ENCODE peak calls at places on chromosomes 3 and 15, in eight cellular contexts. One of them, this sample, is unnamed.

GRCh38 chr3:5021571-5022092 is 42.4 kb downstream of the BHLHE40 start:
- DNase-seq in cardiac muscle cell: no peak
- DNase-seq in kidney epithelial cell: peak; percentile 73
- DNase-seq in IMR-90: peak; percentile 83
- DNase-seq in BJ: peak; percentile 39
- DNase-seq in WERI-Rb-1: no peak
- DNase-seq in pancreas: no peak
- DNase-seq in AG10803: peak; percentile 52
- DNase-seq in this sample: peak; percentile 44

GRCh38 chr3:13613343-13614190 is 64.6 kb downstream of the FBLN2 start:
- DNase-seq in pancreas: no peak
- DNase-seq in WERI-Rb-1: no peak
- DNase-seq in kidney epithelial cell: no peak
- DNase-seq in AG10803: no peak
- DNase-seq in IMR-90: no peak
- DNase-seq in BJ: no peak
- DNase-seq in cardiac muscle cell: no peak
- DNase-seq in this sample: no peak

GRCh38 chr3:20575153-20575552 is 389.1 kb upstream of the SGO1 start:
- DNase-seq in BJ: peak; percentile 49
- DNase-seq in cardiac muscle cell: no peak
- DNase-seq in pancreas: no peak
- DNase-seq in kidney epithelial cell: no peak
- DNase-seq in WERI-Rb-1: no peak
- DNase-seq in IMR-90: peak; percentile 78
- DNase-seq in AG10803: peak; percentile 75
- DNase-seq in this sample: peak; percentile 87

GRCh38 chr3:179872842-179873241 is 163.9 kb downstream of the PEX5L start:
- DNase-seq in BJ: no peak
- DNase-seq in cardiac muscle cell: no peak
- DNase-seq in IMR-90: no peak
- DNase-seq in AG10803: no peak
- DNase-seq in kidney epithelial cell: no peak
- DNase-seq in WERI-Rb-1: no peak
- DNase-seq in pancreas: no peak
- DNase-seq in this sample: no peak

GRCh38 chr3:141021261-141021660 is 29.9 kb upstream of the SPSB4 start:
- DNase-seq in cardiac muscle cell: no peak
- DNase-seq in WERI-Rb-1: no peak
- DNase-seq in kidney epithelial cell: no peak
- DNase-seq in AG10803: no peak
- DNase-seq in IMR-90: no peak
- DNase-seq in BJ: no peak
- DNase-seq in pancreas: no peak
- DNase-seq in this sample: peak; percentile 3

GRCh38 chr3:13345284-13345683 is 74.8 kb downstream of the NUP210 start:
- DNase-seq in pancreas: no peak
- DNase-seq in WERI-Rb-1: no peak
- DNase-seq in BJ: no peak
- DNase-seq in IMR-90: no peak
- DNase-seq in kidney epithelial cell: no peak
- DNase-seq in cardiac muscle cell: no peak
- DNase-seq in AG10803: no peak
- DNase-seq in this sample: no peak

GRCh38 chr15:101068961-101069734 is 150.0 kb downstream of the LRRK1 start:
- DNase-seq in WERI-Rb-1: no peak
- DNase-seq in AG10803: peak; percentile 31
- DNase-seq in pancreas: no peak
- DNase-seq in cardiac muscle cell: peak; percentile 81
- DNase-seq in BJ: no peak
- DNase-seq in IMR-90: peak; percentile 61
- DNase-seq in kidney epithelial cell: no peak
- DNase-seq in this sample: no peak

GRCh38 chr3:12154151-12154550 is 4.6 kb downstream of the TIMP4 start:
- DNase-seq in WERI-Rb-1: no peak
- DNase-seq in pancreas: no peak
- DNase-seq in AG10803: no peak
- DNase-seq in IMR-90: peak; percentile 8
- DNase-seq in kidney epithelial cell: no peak
- DNase-seq in BJ: no peak
- DNase-seq in cardiac muscle cell: no peak
- DNase-seq in this sample: peak; percentile 37

GRCh38 chr15:36887214-36888017 is 212.9 kb downstream of the MEIS2 start:
- DNase-seq in WERI-Rb-1: peak; percentile 94
- DNase-seq in IMR-90: no peak
- DNase-seq in pancreas: no peak
- DNase-seq in AG10803: no peak
- DNase-seq in kidney epithelial cell: no peak
- DNase-seq in cardiac muscle cell: peak; percentile 75
- DNase-seq in BJ: no peak
- DNase-seq in this sample: no peak

GRCh38 chr15:93152951-93153350 is 63.9 kb upstream of the RGMA start:
- DNase-seq in cardiac muscle cell: no peak
- DNase-seq in IMR-90: no peak
- DNase-seq in kidney epithelial cell: no peak
- DNase-seq in BJ: no peak
- DNase-seq in AG10803: no peak
- DNase-seq in WERI-Rb-1: no peak
- DNase-seq in pancreas: peak; percentile 71
- DNase-seq in this sample: peak; percentile 4

GRCh38 chr15:62779041-62779810 is 263.3 kb upstream of the TPM1 start:
- DNase-seq in pancreas: no peak
- DNase-seq in BJ: no peak
- DNase-seq in kidney epithelial cell: no peak
- DNase-seq in cardiac muscle cell: peak; percentile 36
- DNase-seq in AG10803: peak; percentile 58
- DNase-seq in WERI-Rb-1: no peak
- DNase-seq in IMR-90: peak; percentile 78
- DNase-seq in this sample: peak; percentile 75

GRCh38 chr15:95129589-95129988 is 898.2 kb downstream of the MCTP2 start:
- DNase-seq in IMR-90: peak; percentile 67
- DNase-seq in AG10803: peak; percentile 51
- DNase-seq in pancreas: no peak
- DNase-seq in WERI-Rb-1: no peak
- DNase-seq in kidney epithelial cell: no peak
- DNase-seq in BJ: peak; percentile 20
- DNase-seq in cardiac muscle cell: no peak
- DNase-seq in this sample: no peak

GRCh38 chr3:30130391-30130790 is 476.0 kb upstream of the TGFBR2 start:
- DNase-seq in BJ: no peak
- DNase-seq in IMR-90: no peak
- DNase-seq in cardiac muscle cell: no peak
- DNase-seq in pancreas: no peak
- DNase-seq in AG10803: no peak
- DNase-seq in kidney epithelial cell: no peak
- DNase-seq in WERI-Rb-1: no peak
- DNase-seq in this sample: peak; percentile 32

GRCh38 chr3:171417813-171418212 is 42.4 kb downstream of the TNIK start:
- DNase-seq in pancreas: no peak
- DNase-seq in IMR-90: peak; percentile 93
- DNase-seq in AG10803: peak; percentile 79
- DNase-seq in WERI-Rb-1: no peak
- DNase-seq in cardiac muscle cell: no peak
- DNase-seq in kidney epithelial cell: peak; percentile 21
- DNase-seq in BJ: peak; percentile 38
- DNase-seq in this sample: peak; percentile 85

GRCh38 chr3:180860180-180860858 is 52.2 kb upstream of the FXR1 start:
- DNase-seq in AG10803: no peak
- DNase-seq in cardiac muscle cell: no peak
- DNase-seq in BJ: no peak
- DNase-seq in kidney epithelial cell: no peak
- DNase-seq in WERI-Rb-1: no peak
- DNase-seq in IMR-90: no peak
- DNase-seq in pancreas: no peak
- DNase-seq in this sample: no peak

GRCh38 chr15:77798151-77798550 is 165.4 kb upstream of the LINGO1 start:
- DNase-seq in IMR-90: no peak
- DNase-seq in BJ: no peak
- DNase-seq in kidney epithelial cell: no peak
- DNase-seq in pancreas: peak; percentile 50
- DNase-seq in WERI-Rb-1: no peak
- DNase-seq in cardiac muscle cell: no peak
- DNase-seq in AG10803: no peak
- DNase-seq in this sample: no peak

GRCh38 chr15:23397779-23398178 is 43.2 kb downstream of the GOLGA8S start:
- DNase-seq in kidney epithelial cell: no peak
- DNase-seq in pancreas: no peak
- DNase-seq in cardiac muscle cell: no peak
- DNase-seq in IMR-90: no peak
- DNase-seq in BJ: no peak
- DNase-seq in AG10803: no peak
- DNase-seq in WERI-Rb-1: no peak
- DNase-seq in this sample: no peak

GRCh38 chr15:88769161-88769971 is 33.9 kb upstream of the ACAN start:
- DNase-seq in pancreas: no peak
- DNase-seq in kidney epithelial cell: no peak
- DNase-seq in IMR-90: peak; percentile 5
- DNase-seq in cardiac muscle cell: no peak
- DNase-seq in WERI-Rb-1: no peak
- DNase-seq in BJ: no peak
- DNase-seq in AG10803: peak; percentile 6
- DNase-seq in this sample: no peak

GRCh38 chr15:101124731-101125558 is 126.9 kb downstream of the CHSY1 start:
- DNase-seq in BJ: peak; percentile 39
- DNase-seq in pancreas: no peak
- DNase-seq in cardiac muscle cell: no peak
- DNase-seq in WERI-Rb-1: no peak
- DNase-seq in AG10803: peak; percentile 94
- DNase-seq in IMR-90: peak; percentile 99
- DNase-seq in kidney epithelial cell: no peak
- DNase-seq in this sample: peak; percentile 82

GRCh38 chr3:123724306-123724705 is 139.5 kb upstream of the HACD2 start:
- DNase-seq in pancreas: no peak
- DNase-seq in cardiac muscle cell: no peak
- DNase-seq in WERI-Rb-1: no peak
- DNase-seq in AG10803: peak; percentile 49
- DNase-seq in kidney epithelial cell: no peak
- DNase-seq in BJ: no peak
- DNase-seq in IMR-90: peak; percentile 52
- DNase-seq in this sample: peak; percentile 36

DNA sequence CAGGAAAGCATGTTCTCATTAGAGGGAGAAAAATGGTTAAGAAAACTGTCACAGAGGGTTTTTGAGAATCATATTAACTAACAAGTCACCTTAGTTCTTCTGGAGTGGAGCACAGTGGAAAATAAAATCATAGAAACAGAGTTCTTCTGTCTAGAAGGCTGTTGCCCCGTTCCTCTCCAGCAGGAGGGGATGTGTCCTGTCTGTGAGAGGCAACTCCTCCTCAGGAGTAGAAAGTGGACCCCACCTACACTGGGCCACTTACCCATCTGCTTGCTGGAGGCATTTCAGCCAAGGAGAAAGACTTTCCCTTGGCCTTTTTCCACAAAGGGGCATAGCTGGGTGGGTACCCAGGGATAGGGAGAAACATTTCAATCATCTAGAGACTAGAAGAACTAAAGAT is 106.6 kb downstream of the SSR3 start:
- DNase-seq in pancreas: no peak
- DNase-seq in kidney epithelial cell: no peak
- DNase-seq in AG10803: peak; percentile 26
- DNase-seq in BJ: no peak
- DNase-seq in cardiac muscle cell: peak; percentile 39
- DNase-seq in WERI-Rb-1: peak; percentile 36
- DNase-seq in IMR-90: peak; percentile 47
- DNase-seq in this sample: peak; percentile 47
- TF ChIP-seq CTCF in pancreas: no peak
- TF ChIP-seq CTCF in kidney epithelial cell: peak; percentile 48
- TF ChIP-seq CTCF in AG10803: peak; percentile 59
- TF ChIP-seq CTCF in BJ: peak; percentile 57
- TF ChIP-seq CTCF in cardiac muscle cell: peak; percentile 53
- TF ChIP-seq CTCF in WERI-Rb-1: peak; percentile 39
- TF ChIP-seq CTCF in IMR-90: peak; percentile 51
- TF ChIP-seq CTCF in this sample: peak; percentile 64

GRCh38 chr15:58490405-58491150 is 58.8 kb downstream of the LIPC start:
- DNase-seq in AG10803: no peak
- DNase-seq in kidney epithelial cell: no peak
- DNase-seq in cardiac muscle cell: no peak
- DNase-seq in IMR-90: no peak
- DNase-seq in pancreas: no peak
- DNase-seq in BJ: no peak
- DNase-seq in WERI-Rb-1: no peak
- DNase-seq in this sample: no peak
- H3K4me3 ChIP-seq in AG10803: no peak overlapping the region
- H3K4me3 ChIP-seq in kidney epithelial cell: no peak overlapping the region
- H3K4me3 ChIP-seq in cardiac muscle cell: no peak overlapping the region
- H3K4me3 ChIP-seq in IMR-90: no peak overlapping the region
- H3K4me3 ChIP-seq in pancreas: no peak overlapping the region
- H3K4me3 ChIP-seq in BJ: no peak overlapping the region
- H3K4me3 ChIP-seq in WERI-Rb-1: no peak overlapping the region
- H3K4me3 ChIP-seq in this sample: no peak overlapping the region

DNA sequence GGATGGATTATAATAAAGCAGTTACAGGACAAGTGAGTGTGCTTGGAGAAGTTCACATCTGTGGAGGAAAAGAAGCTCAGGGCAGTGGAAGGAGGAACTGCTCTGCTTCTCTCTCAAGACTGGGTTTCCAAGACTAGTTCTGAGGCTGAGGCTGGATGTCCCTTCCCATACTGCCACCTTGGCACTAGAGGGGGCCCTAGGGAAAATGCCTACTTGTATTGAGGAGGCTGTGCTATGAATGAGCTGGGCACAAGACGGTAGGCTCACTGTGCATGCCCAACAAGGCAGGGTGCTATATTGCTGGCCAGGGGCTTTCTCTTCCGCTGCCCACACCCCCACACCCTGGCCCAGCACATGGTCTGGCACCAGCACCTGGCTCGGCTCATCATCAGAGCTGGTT is 65.2 kb downstream of the SLCO2A1 start:
- DNase-seq in IMR-90: no peak
- DNase-seq in cardiac muscle cell: no peak
- DNase-seq in kidney epithelial cell: no peak
- DNase-seq in BJ: no peak
- DNase-seq in WERI-Rb-1: no peak
- DNase-seq in pancreas: no peak
- DNase-seq in AG10803: no peak
- DNase-seq in this sample: no peak
- TF ChIP-seq CTCF in IMR-90: peak; percentile 6
- TF ChIP-seq CTCF in cardiac muscle cell: no peak
- TF ChIP-seq CTCF in kidney epithelial cell: peak; percentile 24
- TF ChIP-seq CTCF in BJ: no peak
- TF ChIP-seq CTCF in WERI-Rb-1: peak; percentile 22
- TF ChIP-seq CTCF in pancreas: no peak
- TF ChIP-seq CTCF in AG10803: peak; percentile 23
- TF ChIP-seq CTCF in this sample: no peak

DNA sequence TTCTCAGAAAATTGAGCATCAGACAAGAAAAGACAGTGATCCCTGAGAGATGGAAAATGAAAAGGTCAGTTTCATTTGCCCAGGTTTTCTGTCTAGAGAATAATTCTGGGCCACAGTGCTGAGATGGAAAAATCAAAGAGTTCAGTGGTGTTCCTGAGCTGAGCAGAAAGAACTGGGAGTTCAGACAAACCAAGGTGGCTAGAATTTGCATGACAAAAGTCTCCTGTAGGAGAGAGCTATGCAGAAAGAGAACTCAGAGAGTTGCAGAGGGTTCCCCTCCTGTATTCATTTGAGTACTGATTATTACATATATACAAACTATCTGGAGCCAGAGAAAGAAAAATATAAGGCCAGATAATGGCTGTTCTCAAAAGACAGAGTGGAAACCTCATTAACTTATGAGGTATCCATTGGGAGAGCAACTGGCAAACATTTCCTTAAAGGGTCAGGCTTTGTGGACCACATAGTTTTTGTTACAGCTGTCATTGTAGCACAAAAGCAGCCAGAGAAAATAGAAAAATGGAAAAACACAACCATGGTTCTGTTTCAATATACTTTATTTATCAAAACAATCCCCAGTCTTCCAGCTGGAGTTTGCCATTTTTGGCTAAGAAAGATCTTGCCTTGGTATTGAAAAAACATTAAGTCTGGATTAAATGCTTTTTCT is 1004.1 kb downstream of the TBL1XR1 start:
- DNase-seq in AG10803: no peak
- DNase-seq in kidney epithelial cell: no peak
- DNase-seq in IMR-90: no peak
- DNase-seq in WERI-Rb-1: no peak
- DNase-seq in pancreas: no peak
- DNase-seq in BJ: no peak
- DNase-seq in cardiac muscle cell: no peak
- DNase-seq in this sample: no peak
- H3K4me3 ChIP-seq in AG10803: no peak overlapping the region
- H3K4me3 ChIP-seq in kidney epithelial cell: no peak overlapping the region
- H3K4me3 ChIP-seq in IMR-90: no peak overlapping the region
- H3K4me3 ChIP-seq in WERI-Rb-1: no peak overlapping the region
- H3K4me3 ChIP-seq in pancreas: no peak overlapping the region
- H3K4me3 ChIP-seq in BJ: no peak overlapping the region
- H3K4me3 ChIP-seq in cardiac muscle cell: no peak overlapping the region
- H3K4me3 ChIP-seq in this sample: no peak overlapping the region